ENCODE peak calls at places on chromosomes 11 and 22, in eight cellular contexts. F is RWPE1, L is NB4, Y is heart left ventricle, S is colonic mucosa, R is breast epithelium, V is right lobe of liver, P is WTC11. W is an unnamed sample.

GRCh38 chr11:127524618-127525017 is 524.0 kb upstream of the KIRREL3 start:
- DNase-seq in F (no peak), L (no peak), Y (no peak), S (no peak), R (no peak), V (no peak), P (no peak), W (no peak)

GRCh38 chr22:28604961-28605360 is 74.7 kb downstream of the TTC28 start:
- DNase-seq in F (no peak), L (no peak), Y (no peak), S (no peak), R (no peak), V (no peak), P (no peak), W (no peak)

GRCh38 chr11:64357904-64358535 is 942 bp upstream of the RPS6KA4 start:
- DNase-seq in F (peak; percentile 93), L (peak; percentile 63), Y (no peak), S (peak; percentile 44), R (no peak), V (no peak), P (no peak), W (peak; percentile 83)

GRCh38 chr11:68191661-68192579 is 21.2 kb downstream of the KMT5B start:
- DNase-seq in F (no peak), L (no peak), Y (no peak), S (no peak), R (no peak), V (no peak), P (no peak), W (no peak)

GRCh38 chr11:125272092-125272491 is 107.5 kb downstream of the PKNOX2 start:
- DNase-seq in F (peak; percentile 41), L (no peak), Y (no peak), S (no peak), R (no peak), V (no peak), P (no peak), W (no peak)

GRCh38 chr11:35567737-35568465 is 42.5 kb upstream of the PAMR1 start:
- DNase-seq in F (peak; percentile 64), L (no peak), Y (no peak), S (no peak), R (peak; percentile 89), V (no peak), P (no peak), W (no peak)

GRCh38 chr11:35146074-35146521 is 7.1 kb downstream of the CD44 start:
- DNase-seq in F (peak; percentile 65), L (no peak), Y (no peak), S (no peak), R (no peak), V (no peak), P (no peak), W (peak; percentile 35)

GRCh38 chr11:2342981-2343380 is 34.1 kb upstream of the CD81 start:
- DNase-seq in F (no peak), L (no peak), Y (no peak), S (no peak), R (peak; percentile 43), V (no peak), P (no peak), W (no peak)

GRCh38 chr11:114606003-114606801 is 10.6 kb upstream of the NXPE4 start:
- DNase-seq in F (no peak), L (no peak), Y (no peak), S (no peak), R (no peak), V (no peak), P (no peak), W (no peak)

GRCh38 chr11:62786318-62787004 is 741 bp upstream of the TMEM179B start:
- DNase-seq in F (peak; percentile 82), L (peak; percentile 92), Y (peak; percentile 91), S (peak; percentile 91), R (peak; percentile 86), V (peak; percentile 90), P (peak; percentile 93), W (peak; percentile 93)

GRCh38 chr11:69772646-69773045 is 2.5 kb downstream of the FGF4 start:
- DNase-seq in F (no peak), L (no peak), Y (no peak), S (no peak), R (no peak), V (no peak), P (no peak), W (no peak)

GRCh38 chr11:69773626-69774353 is 1.4 kb downstream of the FGF4 start:
- DNase-seq in F (no peak), L (no peak), Y (no peak), S (no peak), R (no peak), V (no peak), P (peak; percentile 33), W (no peak)

GRCh38 chr11:69774354-69775162 is 583 bp downstream of the FGF4 start:
- DNase-seq in F (no peak), L (no peak), Y (no peak), S (no peak), R (no peak), V (no peak), P (peak; percentile 34), W (no peak)

GRCh38 chr11:69771466-69771865 is 3.7 kb downstream of the FGF4 start:
- DNase-seq in F (no peak), L (no peak), Y (no peak), S (no peak), R (no peak), V (no peak), P (no peak), W (no peak)

DNA sequence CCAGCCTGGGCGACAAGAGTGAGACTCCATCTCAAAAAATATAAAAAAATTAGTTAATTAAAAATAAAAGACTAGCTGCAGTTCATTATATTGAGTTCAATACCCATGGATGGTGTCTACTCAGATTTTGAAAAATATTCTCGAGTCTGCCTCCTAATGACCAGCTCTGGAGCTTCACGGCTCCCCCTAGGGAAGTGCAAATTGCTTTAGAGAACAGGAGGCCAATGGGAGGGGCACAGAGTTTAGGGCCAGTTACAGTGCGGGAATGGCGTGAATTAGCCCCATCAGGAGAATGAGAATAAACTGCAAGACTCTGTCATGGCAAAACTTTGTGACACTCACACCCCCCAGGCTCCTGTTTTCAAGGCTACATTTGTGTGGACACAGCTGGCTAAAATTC is 4.6 kb downstream of the FGF4 start:
- DNase-seq in F (no peak), L (no peak), Y (no peak), S (no peak), R (no peak), V (no peak), P (no peak), W (no peak)
- TF ChIP-seq CTCF in F (no peak), L (no peak), Y (no peak), S (no peak), R (no peak), V (no peak), P (no peak), W (no peak)

GRCh38 chr22:45451988-45452387 is 38.5 kb downstream of the RIBC2 start:
- DNase-seq in F (no peak), L (no peak), Y (no peak), S (no peak), R (no peak), V (no peak), P (no peak), W (no peak)
- TF ChIP-seq CTCF in F (no peak), L (no peak), Y (no peak), S (no peak), R (no peak), V (no peak), P (no peak), W (no peak)

DNA sequence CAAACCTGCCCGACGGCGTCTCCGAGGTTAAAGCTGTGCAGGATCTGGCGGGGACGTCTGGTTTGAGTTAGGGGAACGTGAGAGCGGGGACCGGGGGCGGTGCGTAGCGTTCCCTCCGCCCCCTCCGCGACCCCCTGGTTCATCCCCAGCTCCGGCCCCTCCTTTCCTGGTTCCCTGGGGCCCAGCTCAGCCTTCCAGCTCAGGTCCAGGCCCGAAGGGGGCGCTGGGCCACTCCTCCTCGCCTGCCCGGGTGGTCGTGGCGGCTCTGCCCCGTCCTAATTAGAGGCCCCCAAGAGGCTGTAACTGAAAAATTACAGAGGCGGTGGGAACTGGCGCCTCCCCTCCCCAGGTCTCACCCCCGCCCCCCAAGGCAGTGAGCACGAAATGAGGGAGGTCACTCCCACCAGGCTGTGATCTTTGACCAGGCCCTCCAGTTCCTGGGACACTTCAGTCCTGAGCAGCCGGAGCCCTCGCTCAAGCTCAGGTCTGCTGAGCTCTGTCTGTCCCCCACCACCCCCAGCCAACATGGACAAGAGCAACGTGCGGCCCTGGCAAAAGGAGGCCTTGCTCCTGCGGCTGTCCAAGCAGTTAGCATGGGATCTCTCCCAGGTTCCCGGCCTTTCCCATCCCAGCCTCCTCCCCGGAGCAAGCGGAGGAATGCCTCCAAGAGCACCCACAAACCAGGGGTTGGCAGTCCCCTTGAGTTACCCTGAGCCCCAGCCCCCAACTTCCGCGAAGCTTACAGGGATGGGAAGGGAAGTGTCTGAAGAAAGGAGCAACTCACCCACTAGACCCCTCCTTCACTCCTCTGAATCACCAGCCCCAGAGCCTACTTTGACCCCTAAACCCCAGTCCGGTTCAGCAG is 3.3 kb downstream of the CD248 start:
- DNase-seq in F (no peak), L (peak; percentile 46), Y (no peak), S (no peak), R (no peak), V (no peak), P (peak; percentile 78), W (no peak)
- TF ChIP-seq CTCF in F (no peak), L (no peak), Y (no peak), S (no peak), R (no peak), V (no peak), P (no peak), W (no peak)

GRCh38 chr22:38177044-38177443 is 4.6 kb downstream of the PLA2G6 start:
- DNase-seq in F (no peak), L (peak; percentile 67), Y (no peak), S (no peak), R (no peak), V (no peak), P (no peak), W (no peak)

GRCh38 chr22:38184788-38185187 is 3.2 kb upstream of the PLA2G6 start:
- DNase-seq in F (no peak), L (no peak), Y (no peak), S (no peak), R (no peak), V (no peak), P (no peak), W (no peak)

GRCh38 chr22:38177926-38178604 is 3.6 kb downstream of the PLA2G6 start:
- DNase-seq in F (no peak), L (peak; percentile 50), Y (no peak), S (peak; percentile 67), R (peak; percentile 87), V (peak; percentile 73), P (no peak), W (peak; percentile 74)

GRCh38 chr22:38181453-38182200 is at the start of gene PLA2G6:
- DNase-seq in F (peak; percentile 95), L (peak; percentile 98), Y (peak; percentile 99), S (peak; percentile 99), R (peak; percentile 99), V (peak; percentile 99), P (peak; percentile 100), W (peak; percentile 99)

DNA sequence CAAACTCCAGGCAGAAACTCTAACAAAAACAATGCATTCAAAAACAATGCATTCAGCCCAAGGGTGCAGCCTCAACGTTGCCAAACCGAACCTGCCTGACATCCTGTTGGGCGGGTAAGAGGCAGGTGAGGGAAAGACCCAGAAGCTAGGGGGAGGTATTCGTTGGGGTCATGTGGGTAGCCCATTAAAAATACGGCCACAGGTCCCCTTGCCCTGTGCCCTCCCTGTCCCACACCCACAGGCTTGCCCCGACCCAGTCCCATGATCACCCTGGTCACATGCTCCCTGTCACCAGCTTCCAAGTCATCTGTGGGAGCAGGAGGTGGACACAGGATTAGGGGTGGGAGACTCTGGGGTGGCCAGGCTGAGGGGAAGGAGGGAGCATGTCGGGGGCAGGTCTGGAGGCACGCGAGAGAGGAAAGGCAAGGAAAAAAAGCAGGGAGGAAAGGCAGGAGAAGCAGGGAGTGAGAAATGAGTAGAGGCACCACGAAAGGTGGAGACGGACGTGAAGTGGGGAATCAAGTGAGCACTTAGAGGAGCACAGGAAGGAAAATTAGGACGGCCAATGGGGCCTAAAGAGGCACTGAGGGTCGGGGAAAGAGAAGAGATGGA is 683 bp downstream of the PLA2G6 start:
- DNase-seq in F (no peak), L (no peak), Y (peak; percentile 60), S (peak; percentile 83), R (peak; percentile 66), V (peak; percentile 81), P (no peak), W (peak; percentile 40)
- TF ChIP-seq CTCF in F (no peak), L (no peak), Y (no peak), S (no peak), R (no peak), V (peak; percentile 10), P (no peak), W (no peak)

W was measured in Calu3.